ENCODE peak calls at places on chromosomes 4 and X, in nine cellular contexts. One of them, this sample, is unnamed.

GRCh38 chr4:172256820-172257219 is 443.6 kb downstream of the GALNTL6 start:
- DNase-seq in Peyer's patch: no peak
- DNase-seq in stromal cell of bone marrow: no peak
- DNase-seq in ascending aorta: no peak
- DNase-seq in HL-60: no peak
- DNase-seq in T-helper 2 cell: no peak
- DNase-seq in endodermal cell: no peak
- DNase-seq in frontal cortex: no peak
- DNase-seq in HTR-8/SVneo: no peak
- DNase-seq in this sample: no peak

GRCh38 chr4:13642163-13642562 is 14.6 kb upstream of the BOD1L1 start:
- DNase-seq in Peyer's patch: no peak
- DNase-seq in stromal cell of bone marrow: peak
- DNase-seq in ascending aorta: no peak
- DNase-seq in HL-60: no peak
- DNase-seq in T-helper 2 cell: no peak
- DNase-seq in endodermal cell: no peak
- DNase-seq in frontal cortex: no peak
- DNase-seq in HTR-8/SVneo: no peak
- DNase-seq in this sample: no peak

GRCh38 chrX:116384406-116384805 is 52.0 kb upstream of the SLC6A14 start:
- DNase-seq in Peyer's patch: no peak
- DNase-seq in stromal cell of bone marrow: peak
- DNase-seq in ascending aorta: no peak
- DNase-seq in HL-60: no peak
- DNase-seq in T-helper 2 cell: no peak
- DNase-seq in endodermal cell: no peak
- DNase-seq in frontal cortex: no peak
- DNase-seq in HTR-8/SVneo: no peak
- DNase-seq in this sample: no peak

GRCh38 chrX:39518451-39519212 is 579.1 kb downstream of the BCOR start:
- DNase-seq in Peyer's patch: no peak
- DNase-seq in stromal cell of bone marrow: no peak
- DNase-seq in ascending aorta: no peak
- DNase-seq in HL-60: no peak
- DNase-seq in T-helper 2 cell: no peak
- DNase-seq in endodermal cell: peak
- DNase-seq in frontal cortex: peak
- DNase-seq in HTR-8/SVneo: no peak
- DNase-seq in this sample: no peak

GRCh38 chr4:96691496-96691895 is 851.6 kb downstream of the PDHA2 start:
- DNase-seq in Peyer's patch: no peak
- DNase-seq in stromal cell of bone marrow: no peak
- DNase-seq in ascending aorta: no peak
- DNase-seq in HL-60: no peak
- DNase-seq in T-helper 2 cell: no peak
- DNase-seq in endodermal cell: no peak
- DNase-seq in frontal cortex: no peak
- DNase-seq in HTR-8/SVneo: no peak
- DNase-seq in this sample: no peak

GRCh38 chr4:38223306-38223705 is 263.1 kb downstream of the PTTG2 start:
- DNase-seq in Peyer's patch: no peak
- DNase-seq in stromal cell of bone marrow: peak
- DNase-seq in ascending aorta: no peak
- DNase-seq in HL-60: no peak
- DNase-seq in T-helper 2 cell: no peak
- DNase-seq in endodermal cell: no peak
- DNase-seq in frontal cortex: no peak
- DNase-seq in HTR-8/SVneo: no peak
- DNase-seq in this sample: no peak

GRCh38 chrX:148133099-148133725 is 152.1 kb downstream of the FMR1NB start:
- DNase-seq in Peyer's patch: no peak
- DNase-seq in stromal cell of bone marrow: no peak
- DNase-seq in ascending aorta: no peak
- DNase-seq in HL-60: no peak
- DNase-seq in T-helper 2 cell: no peak
- DNase-seq in endodermal cell: no peak
- DNase-seq in frontal cortex: no peak
- DNase-seq in HTR-8/SVneo: no peak
- DNase-seq in this sample: no peak

GRCh38 chrX:145405012-145405411 is 157.7 kb downstream of the SPANXN1 start:
- DNase-seq in Peyer's patch: no peak
- DNase-seq in stromal cell of bone marrow: peak
- DNase-seq in ascending aorta: no peak
- DNase-seq in HL-60: no peak
- DNase-seq in T-helper 2 cell: no peak
- DNase-seq in endodermal cell: peak
- DNase-seq in frontal cortex: peak
- DNase-seq in HTR-8/SVneo: peak
- DNase-seq in this sample: no peak

GRCh38 chr4:147723316-147723715 is 8.6 kb upstream of the ARHGAP10 start:
- DNase-seq in Peyer's patch: peak
- DNase-seq in stromal cell of bone marrow: no peak
- DNase-seq in ascending aorta: no peak
- DNase-seq in HL-60: no peak
- DNase-seq in T-helper 2 cell: no peak
- DNase-seq in endodermal cell: no peak
- DNase-seq in frontal cortex: no peak
- DNase-seq in HTR-8/SVneo: no peak
- DNase-seq in this sample: no peak

GRCh38 chr4:65193985-65194384 is 476.3 kb downstream of the EPHA5 start:
- DNase-seq in Peyer's patch: no peak
- DNase-seq in stromal cell of bone marrow: no peak
- DNase-seq in ascending aorta: no peak
- DNase-seq in HL-60: no peak
- DNase-seq in T-helper 2 cell: no peak
- DNase-seq in endodermal cell: no peak
- DNase-seq in frontal cortex: no peak
- DNase-seq in HTR-8/SVneo: no peak
- DNase-seq in this sample: no peak

GRCh38 chrX:15750611-15751159 is 12.6 kb downstream of the CA5B start:
- DNase-seq in Peyer's patch: no peak
- DNase-seq in stromal cell of bone marrow: no peak
- DNase-seq in ascending aorta: no peak
- DNase-seq in HL-60: no peak
- DNase-seq in T-helper 2 cell: no peak
- DNase-seq in endodermal cell: no peak
- DNase-seq in frontal cortex: no peak
- DNase-seq in HTR-8/SVneo: no peak
- DNase-seq in this sample: no peak

GRCh38 chrX:96436105-96436504 is 248.5 kb upstream of the DIAPH2 start:
- DNase-seq in Peyer's patch: no peak
- DNase-seq in stromal cell of bone marrow: peak
- DNase-seq in ascending aorta: no peak
- DNase-seq in HL-60: no peak
- DNase-seq in T-helper 2 cell: no peak
- DNase-seq in endodermal cell: no peak
- DNase-seq in frontal cortex: no peak
- DNase-seq in HTR-8/SVneo: no peak
- DNase-seq in this sample: no peak

GRCh38 chrX:154840856-154841255 is 6.4 kb upstream of the SMIM9 start:
- DNase-seq in Peyer's patch: no peak
- DNase-seq in stromal cell of bone marrow: peak
- DNase-seq in ascending aorta: no peak
- DNase-seq in HL-60: peak
- DNase-seq in T-helper 2 cell: no peak
- DNase-seq in endodermal cell: no peak
- DNase-seq in frontal cortex: peak
- DNase-seq in HTR-8/SVneo: peak
- DNase-seq in this sample: no peak

GRCh38 chrX:53223068-53223693 is 1.8 kb downstream of the KDM5C start:
- DNase-seq in Peyer's patch: no peak
- DNase-seq in stromal cell of bone marrow: no peak
- DNase-seq in ascending aorta: no peak
- DNase-seq in HL-60: no peak
- DNase-seq in T-helper 2 cell: no peak
- DNase-seq in endodermal cell: peak
- DNase-seq in frontal cortex: no peak
- DNase-seq in HTR-8/SVneo: no peak
- DNase-seq in this sample: no peak

GRCh38 chr4:1261107-1261928 is 12.4 kb upstream of the CTBP1 start:
- DNase-seq in Peyer's patch: peak
- DNase-seq in stromal cell of bone marrow: no peak
- DNase-seq in ascending aorta: no peak
- DNase-seq in HL-60: no peak
- DNase-seq in T-helper 2 cell: no peak
- DNase-seq in endodermal cell: no peak
- DNase-seq in frontal cortex: no peak
- DNase-seq in HTR-8/SVneo: no peak
- DNase-seq in this sample: no peak

GRCh38 chr4:181766061-181766460 is 477.1 kb upstream of the TENM3 start:
- DNase-seq in Peyer's patch: no peak
- DNase-seq in stromal cell of bone marrow: no peak
- DNase-seq in ascending aorta: no peak
- DNase-seq in HL-60: no peak
- DNase-seq in T-helper 2 cell: no peak
- DNase-seq in endodermal cell: no peak
- DNase-seq in frontal cortex: no peak
- DNase-seq in HTR-8/SVneo: no peak
- DNase-seq in this sample: no peak

GRCh38 chr4:174764105-174764729 is 64.8 kb downstream of the GLRA3 start:
- DNase-seq in Peyer's patch: no peak
- DNase-seq in stromal cell of bone marrow: peak
- DNase-seq in ascending aorta: no peak
- DNase-seq in HL-60: no peak
- DNase-seq in T-helper 2 cell: no peak
- DNase-seq in endodermal cell: no peak
- DNase-seq in frontal cortex: no peak
- DNase-seq in HTR-8/SVneo: peak
- DNase-seq in this sample: peak

GRCh38 chr4:112127048-112127637 is 18.1 kb upstream of the FAM241A start:
- DNase-seq in Peyer's patch: no peak
- DNase-seq in stromal cell of bone marrow: no peak
- DNase-seq in ascending aorta: no peak
- DNase-seq in HL-60: no peak
- DNase-seq in T-helper 2 cell: no peak
- DNase-seq in endodermal cell: no peak
- DNase-seq in frontal cortex: no peak
- DNase-seq in HTR-8/SVneo: no peak
- DNase-seq in this sample: no peak

GRCh38 chrX:49727847-49728246 is 32.1 kb upstream of the PAGE1 start:
- DNase-seq in Peyer's patch: no peak
- DNase-seq in stromal cell of bone marrow: no peak
- DNase-seq in ascending aorta: no peak
- DNase-seq in HL-60: no peak
- DNase-seq in T-helper 2 cell: no peak
- DNase-seq in endodermal cell: no peak
- DNase-seq in frontal cortex: no peak
- DNase-seq in HTR-8/SVneo: no peak
- DNase-seq in this sample: no peak

GRCh38 chrX:72394518-72395163 is 88.9 kb upstream of the CITED1 start:
- DNase-seq in Peyer's patch: no peak
- DNase-seq in stromal cell of bone marrow: peak
- DNase-seq in ascending aorta: no peak
- DNase-seq in HL-60: no peak
- DNase-seq in T-helper 2 cell: no peak
- DNase-seq in endodermal cell: no peak
- DNase-seq in frontal cortex: no peak
- DNase-seq in HTR-8/SVneo: no peak
- DNase-seq in this sample: peak

GRCh38 chr4:150229538-150229937 is 151.3 kb downstream of the DCLK2 start:
- DNase-seq in Peyer's patch: no peak
- DNase-seq in stromal cell of bone marrow: no peak
- DNase-seq in ascending aorta: no peak
- DNase-seq in HL-60: no peak
- DNase-seq in T-helper 2 cell: no peak
- DNase-seq in endodermal cell: no peak
- DNase-seq in frontal cortex: no peak
- DNase-seq in HTR-8/SVneo: no peak
- DNase-seq in this sample: peak

GRCh38 chrX:15464704-15465103 is 28.4 kb downstream of the PIR start:
- DNase-seq in Peyer's patch: no peak
- DNase-seq in stromal cell of bone marrow: no peak
- DNase-seq in ascending aorta: no peak
- DNase-seq in HL-60: no peak
- DNase-seq in T-helper 2 cell: no peak
- DNase-seq in endodermal cell: no peak
- DNase-seq in frontal cortex: no peak
- DNase-seq in HTR-8/SVneo: no peak
- DNase-seq in this sample: no peak

GRCh38 chr4:153188966-153189801 is 15.1 kb upstream of the TRIM2 start:
- DNase-seq in Peyer's patch: no peak
- DNase-seq in stromal cell of bone marrow: no peak
- DNase-seq in ascending aorta: no peak
- DNase-seq in HL-60: no peak
- DNase-seq in T-helper 2 cell: no peak
- DNase-seq in endodermal cell: no peak
- DNase-seq in frontal cortex: no peak
- DNase-seq in HTR-8/SVneo: no peak
- DNase-seq in this sample: no peak

GRCh38 chrX:23820235-23820782 is 37.3 kb downstream of the SAT1 start:
- DNase-seq in Peyer's patch: no peak
- DNase-seq in stromal cell of bone marrow: no peak
- DNase-seq in ascending aorta: no peak
- DNase-seq in HL-60: no peak
- DNase-seq in T-helper 2 cell: no peak
- DNase-seq in endodermal cell: no peak
- DNase-seq in frontal cortex: no peak
- DNase-seq in HTR-8/SVneo: peak
- DNase-seq in this sample: no peak

GRCh38 chrX:47218280-47218919 is at the start of gene CDK16:
- DNase-seq in Peyer's patch: peak
- DNase-seq in stromal cell of bone marrow: peak
- DNase-seq in ascending aorta: peak
- DNase-seq in HL-60: peak
- DNase-seq in T-helper 2 cell: peak
- DNase-seq in endodermal cell: peak
- DNase-seq in frontal cortex: peak
- DNase-seq in HTR-8/SVneo: peak
- DNase-seq in this sample: peak

This sample was measured in amniotic stem cell.